ENCODE peak calls at places on chromosomes 16 and 17, in ten cellular contexts. L is effector CD4-positive, alpha-beta T cell; E is memory B cell; U is GM04504; B is EL; F is stimulated activated naive CD4-positive, alpha-beta T cell; J is IMR-90; H is SHP77; I is posterior cingulate gyrus; A is HEK293T. W is an unnamed sample.

GRCh38 chr16:57316390-57317017 is 32.0 kb upstream of the PLLP start:
- DNase-seq in I (no peak), J (peak), B (peak), F (no peak), L (no peak), H (no peak), U (peak), A (no peak), E (no peak), W (peak)

GRCh38 chr17:48544356-48545021 is 420 bp downstream of the HOXB2 start:
- DNase-seq in U (peak), H (no peak), I (no peak), B (peak), J (peak), E (no peak), L (peak), F (peak), A (peak), W (peak)

GRCh38 chr16:55142405-55142804 is 181.6 kb upstream of the IRX6 start:
- DNase-seq in J (no peak), F (no peak), L (no peak), E (no peak), I (no peak), H (no peak), B (no peak), U (no peak), A (no peak), W (no peak)

GRCh38 chr17:61335845-61336655 is 63.6 kb upstream of the TBX2 start:
- DNase-seq in U (no peak), A (peak), I (no peak), B (no peak), F (no peak), J (peak), L (no peak), H (peak), E (no peak), W (no peak)

GRCh38 chr16:57999971-58000705 is at the start of gene ZNF319:
- DNase-seq in L (peak), A (no peak), U (no peak), B (no peak), F (peak), J (no peak), H (no peak), I (no peak), E (no peak), W (no peak)

GRCh38 chr16:73371584-73372319 is 323.8 kb upstream of the ZFHX3 start:
- DNase-seq in J (no peak), F (no peak), A (no peak), I (no peak), L (no peak), E (no peak), H (no peak), B (no peak), U (no peak), W (no peak)

GRCh38 chr17:77935121-77935571 is 23.4 kb upstream of the TNRC6C start:
- DNase-seq in I (no peak), L (no peak), F (peak), B (no peak), U (no peak), H (peak), J (no peak), A (no peak), E (no peak), W (no peak)

GRCh38 chr16:88783391-88784073 is 1.5 kb downstream of the PIEZO1 start:
- DNase-seq in I (peak), H (no peak), B (peak), E (no peak), U (no peak), A (no peak), J (peak), F (no peak), L (no peak), W (no peak)

GRCh38 chr17:50397919-50398285 is 579 bp upstream of the LRRC59 start:
- DNase-seq in I (no peak), L (no peak), F (no peak), B (no peak), U (no peak), E (no peak), A (no peak), J (no peak), H (no peak), W (no peak)

GRCh38 chr16:27405546-27406451 is 3.8 kb downstream of the IL21R start:
- DNase-seq in H (no peak), F (peak), I (no peak), L (peak), U (no peak), J (peak), A (no peak), E (no peak), B (no peak), W (peak)

GRCh38 chr16:73062640-73063283 is 14.8 kb upstream of the ZFHX3 start:
- DNase-seq in E (no peak), H (no peak), L (no peak), B (no peak), F (no peak), U (no peak), I (no peak), J (no peak), A (no peak), W (no peak)

GRCh38 chr17:31371511-31372097 is 19.9 kb upstream of the RAB11FIP4 start:
- DNase-seq in B (peak), F (no peak), H (no peak), E (no peak), L (no peak), J (peak), A (no peak), I (no peak), U (peak), W (no peak)

GRCh38 chr16:27235055-27235937 is 32.0 kb downstream of the KDM8 start:
- DNase-seq in F (peak), L (peak), J (peak), U (peak), E (peak), I (peak), A (peak), B (peak), H (peak), W (peak)

GRCh38 chr16:29784901-29785500 is 5.5 kb upstream of the KIF22 start:
- DNase-seq in J (peak), L (peak), B (peak), U (no peak), A (no peak), F (peak), E (peak), H (no peak), I (peak), W (no peak)

GRCh38 chr16:72809446-72809845 is 238.5 kb downstream of the ZFHX3 start:
- DNase-seq in I (no peak), A (no peak), J (no peak), B (no peak), H (no peak), F (no peak), L (no peak), E (no peak), U (no peak), W (no peak)

GRCh38 chr16:6081320-6081976 is 983.9 kb upstream of the EEF2KMT start:
- DNase-seq in B (no peak), J (no peak), A (peak), I (peak), F (no peak), E (no peak), L (no peak), U (no peak), H (peak), W (no peak)

GRCh38 chr17:68733241-68734176 is 132.3 kb upstream of the FAM20A start:
- DNase-seq in L (no peak), I (no peak), E (no peak), J (peak), F (no peak), U (no peak), H (no peak), B (peak), A (no peak), W (no peak)

GRCh38 chr16:9845661-9846361 is 336.4 kb downstream of the GRIN2A start:
- DNase-seq in J (no peak), A (no peak), I (no peak), L (no peak), U (no peak), E (no peak), B (peak), F (no peak), H (no peak), W (peak)

GRCh38 chr17:78873519-78874340 is 29.3 kb downstream of the CEP295NL start:
- DNase-seq in U (no peak), H (peak), B (peak), E (no peak), F (no peak), I (peak), L (no peak), A (no peak), J (peak), W (no peak)

GRCh38 chr16:83978401-83978904 is 10.4 kb downstream of the NECAB2 start:
- DNase-seq in E (no peak), L (no peak), A (no peak), H (no peak), B (no peak), J (no peak), F (no peak), I (no peak), U (no peak), W (no peak)

GRCh38 chr17:81579821-81580321 is 27.7 kb upstream of the FAAP100 start:
- DNase-seq in F (no peak), E (no peak), H (no peak), J (peak), L (no peak), B (peak), A (no peak), I (no peak), U (no peak), W (no peak)

GRCh38 chr17:28574536-28574935 is 2.2 kb downstream of the ALDOC start:
- DNase-seq in A (no peak), F (no peak), B (no peak), L (no peak), E (no peak), I (no peak), J (no peak), H (no peak), U (no peak), W (no peak)

W was measured in esophagus muscularis mucosa.